ENCODE peak calls at places on chromosomes 1 and 21, in nine cellular contexts. D is pancreas; V is T-helper 22 cell; C is nucleus accumbens; Y is H54; W is CD8-positive, alpha-beta memory T cell; T is HEK293T; A is anterior cingulate cortex; F is naive B cell. H is an unnamed sample.

GRCh38 chr1:32920833-32921232 is 19.6 kb upstream of the TMEM54 start:
- DNase-seq in A (no peak), C (no peak), F (no peak), T (no peak), W (no peak), V (no peak), Y (no peak), D (no peak), H (no peak)

GRCh38 chr1:81446006-81446669 is 354.6 kb upstream of the ADGRL2 start:
- DNase-seq in C (no peak), D (no peak), A (no peak), Y (no peak), V (no peak), T (no peak), W (no peak), F (no peak), H (no peak)

GRCh38 chr1:40344597-40344996 is 27.5 kb upstream of the COL9A2 start:
- DNase-seq in W (peak; percentile 37), F (peak; percentile 38), T (no peak), C (peak; percentile 1), Y (peak; percentile 61), A (peak; percentile 2), V (no peak), D (no peak), H (no peak)

GRCh38 chr1:110455151-110455550 is 4.2 kb downstream of the PROK1 start:
- DNase-seq in D (no peak), A (no peak), T (no peak), C (no peak), Y (no peak), W (no peak), V (no peak), F (no peak), H (no peak)

GRCh38 chr1:25503551-25504426 is 39.6 kb upstream of the LDLRAP1 start:
- DNase-seq in W (peak; percentile 74), V (peak; percentile 44), Y (peak; percentile 23), C (no peak), D (peak; percentile 78), T (no peak), F (peak; percentile 40), A (no peak), H (no peak)

GRCh38 chr21:33111577-33111976 is 41.6 kb downstream of the OLIG1 start:
- DNase-seq in W (no peak), A (no peak), V (no peak), C (no peak), T (no peak), Y (no peak), F (no peak), D (no peak), H (no peak)

GRCh38 chr1:34268311-34269042 is 91.8 kb downstream of the C1orf94 start:
- DNase-seq in F (no peak), D (no peak), W (no peak), V (no peak), T (no peak), C (peak; percentile 69), A (peak; percentile 34), Y (peak; percentile 57), H (no peak)

GRCh38 chr1:75079535-75080290 is 54.5 kb upstream of the LHX8 start:
- DNase-seq in D (no peak), W (no peak), A (no peak), F (no peak), T (no peak), Y (no peak), C (no peak), V (no peak), H (no peak)

GRCh38 chr21:28537371-28538079 is 455.2 kb downstream of the LTN1 start:
- DNase-seq in W (no peak), D (no peak), A (no peak), T (no peak), V (no peak), F (no peak), C (no peak), Y (no peak), H (no peak)

GRCh38 chr1:6208723-6209660 is 3.1 kb downstream of the RNF207 start:
- DNase-seq in Y (no peak), F (no peak), T (no peak), C (no peak), A (peak; percentile 68), W (no peak), V (no peak), D (peak; percentile 78), H (no peak)

GRCh38 chr1:214003233-214003632 is 15.5 kb downstream of the PROX1 start:
- DNase-seq in F (no peak), W (no peak), V (no peak), T (no peak), D (no peak), A (no peak), Y (no peak), C (no peak), H (no peak)

GRCh38 chr1:177340601-177341067 is 169.9 kb downstream of the BRINP2 start:
- DNase-seq in D (no peak), F (no peak), C (no peak), Y (no peak), V (no peak), T (peak; percentile 63), A (no peak), W (no peak), H (no peak)

GRCh38 chr1:225777058-225777582 is 506 bp upstream of the SRP9 start:
- DNase-seq in W (no peak), F (no peak), D (no peak), A (no peak), T (peak; percentile 26), C (no peak), Y (no peak), V (no peak), H (no peak)

GRCh38 chr1:14952626-14953314 is 200.8 kb upstream of the TMEM51 start:
- DNase-seq in A (no peak), D (no peak), F (no peak), V (no peak), T (no peak), W (no peak), Y (peak; percentile 55), C (no peak), H (no peak)

GRCh38 chr1:248918126-248918525 is 12.1 kb downstream of the PGBD2 start:
- DNase-seq in T (no peak), F (no peak), V (no peak), C (no peak), W (no peak), A (no peak), D (no peak), Y (no peak), H (no peak)

GRCh38 chr21:29265690-29266479 is 32.8 kb upstream of the BACH1 start:
- DNase-seq in D (no peak), C (no peak), Y (no peak), A (no peak), T (no peak), F (no peak), V (no peak), W (no peak), H (no peak)

GRCh38 chr1:12595839-12596821 is 21.9 kb downstream of the DHRS3 start:
- DNase-seq in D (peak; percentile 77), V (no peak), W (no peak), C (peak; percentile 38), T (no peak), A (peak; percentile 71), F (no peak), Y (peak; percentile 82), H (peak; percentile 85)

GRCh38 chr1:202834771-202835547 is 24.2 kb downstream of the PCAT6 start:
- DNase-seq in Y (no peak), T (no peak), A (peak; percentile 67), W (no peak), D (no peak), V (no peak), F (no peak), C (no peak), H (no peak)

GRCh38 chr21:10521091-10521598 is at the start of gene TPTE:
- DNase-seq in F (no peak), D (peak; percentile 63), C (no peak), Y (no peak), V (no peak), T (no peak), A (no peak), W (no peak), H (no peak)

GRCh38 chr21:43287111-43287973 is 118.5 kb downstream of the CRYAA start:
- DNase-seq in V (no peak), A (no peak), T (no peak), D (no peak), C (no peak), W (no peak), Y (no peak), F (no peak), H (peak; percentile 6)

GRCh38 chr21:29232601-29233541 is 65.9 kb upstream of the BACH1 start:
- DNase-seq in A (no peak), V (no peak), W (peak; percentile 7), T (no peak), D (no peak), C (no peak), Y (no peak), F (peak; percentile 24), H (no peak)